ENCODE peak calls at places on chromosomes 7 and 10, in four cellular contexts. T is T-helper 1 cell, D is iPS DF 6.9, J is mammary epithelial cell. B is an unnamed sample.
A peak's percentile ranks its signal among the peaks of the same experiment; 100 is the strongest.

GRCh38 chr10:124254519-124254918 is 161.1 kb upstream of the CHST15 start:
- DNase-seq in D (no peak), T (no peak), J (no peak), B (no peak)

GRCh38 chr10:35463878-35464277 is 127.6 kb downstream of the CCNY start:
- DNase-seq in D (no peak), T (no peak), J (no peak), B (no peak)

GRCh38 chr7:49643321-49643720 is 130.1 kb upstream of the VWC2 start:
- DNase-seq in D (no peak), J (no peak), T (no peak), B (no peak)

GRCh38 chr10:6162589-6163356 is 40.0 kb upstream of the PFKFB3 start:
- DNase-seq in D (no peak), J (no peak), T (no peak), B (no peak)

GRCh38 chr7:16942929-16943509 is 61.2 kb upstream of the AGR3 start:
- DNase-seq in T (no peak), J (no peak), D (no peak), B (no peak)

GRCh38 chr10:34584164-34584563 is 230.9 kb downstream of the PARD3 start:
- DNase-seq in J (peak; percentile 53), D (no peak), T (no peak), B (no peak)

GRCh38 chr10:6239213-6239991 is 36.7 kb downstream of the PFKFB3 start:
- DNase-seq in J (peak; percentile 98), D (no peak), T (no peak), B (peak; percentile 53)

GRCh38 chr7:91832493-91833045 is 47.9 kb downstream of the MTERF1 start:
- DNase-seq in J (peak; percentile 22), D (no peak), T (no peak), B (no peak)

GRCh38 chr7:46257766-46258448 is 336.8 kb upstream of the IGFBP3 start:
- DNase-seq in J (peak; percentile 81), D (no peak), T (no peak), B (no peak)

GRCh38 chr7:26944486-26944885 is 80.1 kb upstream of the SKAP2 start:
- DNase-seq in J (no peak), T (no peak), D (no peak), B (no peak)

GRCh38 chr7:70775570-70776156 is 356.3 kb upstream of the GALNT17 start:
- DNase-seq in D (peak; percentile 18), T (no peak), J (no peak), B (no peak)

GRCh38 chr10:29634764-29635625 is at the start of gene SVIL:
- DNase-seq in D (no peak), T (no peak), J (peak; percentile 87), B (no peak)

GRCh38 chr10:110305767-110306451 is 1.2 kb upstream of the SMNDC1 start:
- DNase-seq in D (peak; percentile 27), T (peak; percentile 39), J (peak; percentile 84), B (peak; percentile 22)

GRCh38 chr7:92427193-92427592 is 20.1 kb upstream of the GATAD1 start:
- DNase-seq in J (no peak), D (no peak), T (no peak), B (no peak)

GRCh38 chr10:133076274-133077038 is 11.3 kb upstream of the ADGRA1 start:
- DNase-seq in J (no peak), D (no peak), T (no peak), B (no peak)

GRCh38 chr7:131021902-131022301 is 287.9 kb upstream of the KLF14 start:
- DNase-seq in J (no peak), D (no peak), T (no peak), B (no peak)

GRCh38 chr7:120272261-120272895 is 597 bp upstream of the KCND2 start:
- DNase-seq in D (no peak), T (no peak), J (peak; percentile 29), B (no peak)

GRCh38 chr7:149799397-149800168 is 26.2 kb upstream of the ZNF467 start:
- DNase-seq in J (no peak), T (peak; percentile 50), D (no peak), B (peak; percentile 34)

GRCh38 chr10:132677096-132677904 is 108.6 kb downstream of the NKX6-2 start:
- DNase-seq in T (peak; percentile 4), J (no peak), D (no peak), B (no peak)

B was measured in activated T-helper 9 cell treated with anti-CD3 and anti-CD28 coated beads, Interleukin-2, amount 50 U/mL, for 16 hours.